ENCODE peak calls at places on chromosome 17, in four cellular contexts. B, J, P and Y are unnamed samples.
A peak's percentile ranks its signal among the peaks of the same experiment; 100 is the strongest.

GRCh38 chr17:1644493-1645206 is 882 bp downstream of the SCARF1 start:
- DNase-seq in B (no peak), J (no peak), P (peak; percentile 25), Y (no peak)

GRCh38 chr17:79818026-79818758 is 21.0 kb downstream of the CBX4 start:
- DNase-seq in B (no peak), J (no peak), P (no peak), Y (no peak)

GRCh38 chr17:8822401-8823035 is 23.4 kb upstream of the MFSD6L start:
- DNase-seq in B (no peak), J (no peak), P (no peak), Y (no peak)

GRCh38 chr17:48074322-48075054 is 26.3 kb downstream of the NFE2L1 start:
- DNase-seq in B (peak; percentile 69), J (peak; percentile 87), P (peak; percentile 87), Y (peak; percentile 86)

GRCh38 chr17:82330322-82331239 is 3.0 kb downstream of the SECTM1 start:
- DNase-seq in B (no peak), J (no peak), P (peak; percentile 75), Y (no peak)

GRCh38 chr17:72613411-72614292 is 478.8 kb downstream of the SLC39A11 start:
- DNase-seq in B (no peak), J (no peak), P (peak; percentile 67), Y (no peak)

GRCh38 chr17:36627101-36627500 is 25.7 kb downstream of the MRM1 start:
- DNase-seq in B (no peak), J (no peak), P (no peak), Y (no peak)

GRCh38 chr17:15270628-15271381 is 5.7 kb upstream of the PMP22 start:
- DNase-seq in B (no peak), J (no peak), P (no peak), Y (no peak)

GRCh38 chr17:6666077-6666521 is 14.5 kb downstream of the C17orf100 start:
- DNase-seq in B (peak; percentile 81), J (peak; percentile 74), P (peak; percentile 89), Y (peak; percentile 78)

GRCh38 chr17:31319253-31319661 is 2.2 kb downstream of the EVI2A start:
- DNase-seq in B (no peak), J (no peak), P (no peak), Y (no peak)

GRCh38 chr17:17018021-17018441 is 24.2 kb upstream of the MPRIP start:
- DNase-seq in B (no peak), J (peak; percentile 17), P (no peak), Y (peak; percentile 48)
- H3K4me1 ChIP-seq in B (peaks cover 96% of the 10 kb centered on the region), J (peaks cover 58% of the 10 kb centered on the region), P (peaks cover 12% of the 10 kb centered on the region), Y (peaks cover 45% of the 10 kb centered on the region)

GRCh38 chr17:27293898-27294688 is at the start of gene WSB1:
- DNase-seq in B (peak; percentile 56), J (peak; percentile 92), P (peak; percentile 96), Y (peak; percentile 94)
- TF ChIP-seq CTCF in B (no peak), J (no peak), P (no peak), Y (no peak)

DNA sequence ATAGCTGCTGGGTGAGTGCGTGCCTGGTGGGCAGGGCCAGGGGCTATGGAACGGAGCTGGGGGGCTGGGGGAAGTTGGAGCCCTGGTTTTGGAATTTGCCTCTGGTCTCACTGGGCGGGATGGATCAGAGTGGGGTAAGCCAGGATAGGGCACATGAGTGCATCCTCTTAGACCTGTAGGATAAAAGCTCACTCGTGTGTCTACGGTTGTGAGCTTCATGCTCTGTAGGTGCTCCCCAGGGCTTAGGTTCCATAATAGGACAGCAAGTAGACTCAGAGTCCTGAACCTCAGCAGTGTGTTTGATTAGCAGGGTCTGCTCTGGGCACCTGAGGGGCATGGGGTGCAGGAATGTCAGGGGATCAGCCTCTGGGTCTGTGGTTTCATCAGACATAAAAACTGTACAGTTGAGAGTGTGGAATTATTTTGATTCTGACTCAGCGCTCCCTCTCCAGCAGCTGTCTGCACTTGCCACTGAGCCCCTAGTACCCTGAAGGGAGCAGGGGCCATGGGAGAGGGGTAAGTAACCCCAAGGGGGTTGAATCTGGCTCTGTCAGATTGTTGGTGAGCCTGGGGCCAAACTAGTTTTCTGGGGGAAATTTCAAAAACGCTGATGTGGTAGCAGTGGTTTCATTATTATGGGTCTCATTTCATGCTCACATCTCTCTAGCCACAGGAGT is 84.2 kb upstream of the LGALS9 start:
- DNase-seq in B (no peak), J (no peak), P (no peak), Y (no peak)
- H3K4me1 ChIP-seq in B (peaks cover 36% of the 10 kb centered on the region), J (peaks cover 97% of the 10 kb centered on the region), P (no peaks in the 10 kb centered on the region), Y (peaks cover 69% of the 10 kb centered on the region)

GRCh38 chr17:58936295-58936694 is 170.4 kb downstream of the TRIM37 start:
- DNase-seq in B (no peak), J (no peak), P (no peak), Y (no peak)
- TF ChIP-seq CTCF in B (no peak), J (no peak), P (no peak), Y (no peak)

DNA sequence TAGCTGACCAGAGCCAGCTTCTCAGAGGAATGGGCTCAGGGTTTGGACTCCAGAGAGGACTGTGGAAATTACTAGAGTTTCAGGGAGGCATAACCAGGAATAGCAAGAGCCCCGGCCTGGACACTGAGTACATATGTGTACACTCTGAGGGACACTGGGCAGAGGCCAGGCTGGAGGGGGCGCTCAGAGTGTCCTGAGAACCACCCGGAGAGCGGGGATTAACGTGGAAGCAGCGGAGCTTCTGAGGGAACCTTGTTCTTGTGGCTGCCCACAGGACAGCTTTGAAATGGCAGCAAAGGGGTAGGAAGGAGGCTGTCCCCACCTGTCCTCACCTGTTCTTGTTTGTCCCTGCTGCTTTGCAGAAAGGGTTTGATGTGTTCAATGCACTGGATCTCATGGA is 27.8 kb downstream of the PLCD3 start:
- DNase-seq in B (no peak), J (no peak), P (no peak), Y (no peak)
- H3K4me1 ChIP-seq in B (no peaks in the 10 kb centered on the region), J (no peaks in the 10 kb centered on the region), P (no peaks in the 10 kb centered on the region), Y (peaks cover 29% of the 10 kb centered on the region)